ENCODE peak calls at places on chromosome 17, in six cellular contexts. M, B, G, I, U and P are unnamed samples.

GRCh38 chr17:70610161-70610560 is 440.8 kb downstream of the KCNJ2 start:
- DNase-seq in M (no peak), B (no peak), G (no peak), I (no peak), U (no peak), P (no peak)

GRCh38 chr17:7176107-7176851 is 2.9 kb downstream of the ASGR1 start:
- DNase-seq in M (no peak), B (no peak), G (no peak), I (no peak), U (no peak), P (no peak)

GRCh38 chr17:31859487-31860008 is 504 bp upstream of the COPRS start:
- DNase-seq in M (no peak), B (no peak), G (no peak), I (no peak), U (no peak), P (no peak)

GRCh38 chr17:7883781-7884386 is 4.7 kb upstream of the CHD3 start:
- DNase-seq in M (peak), B (no peak), G (no peak), I (no peak), U (no peak), P (peak)

GRCh38 chr17:33948299-33948698 is 306.8 kb upstream of the CCL2 start:
- DNase-seq in M (no peak), B (no peak), G (no peak), I (no peak), U (no peak), P (no peak)

GRCh38 chr17:56913000-56913866 is 616 bp downstream of the TRIM25 start:
- DNase-seq in M (no peak), B (peak), G (no peak), I (no peak), U (no peak), P (peak)

GRCh38 chr17:37212184-37212583 is 163.6 kb upstream of the C17orf78 start:
- DNase-seq in M (no peak), B (no peak), G (no peak), I (no peak), U (no peak), P (peak)

GRCh38 chr17:21288581-21289017 is 4.1 kb downstream of the MAP2K3 start:
- DNase-seq in M (no peak), B (no peak), G (no peak), I (no peak), U (no peak), P (no peak)

GRCh38 chr17:66900126-66901010 is 64.1 kb upstream of the CACNG4 start:
- DNase-seq in M (no peak), B (no peak), G (no peak), I (no peak), U (no peak), P (peak)

GRCh38 chr17:41486809-41487530 is 2.7 kb downstream of the KRT36 start:
- DNase-seq in M (no peak), B (peak), G (no peak), I (no peak), U (peak), P (peak)

GRCh38 chr17:80793851-80794267 is 197.8 kb upstream of the CHMP6 start:
- DNase-seq in M (no peak), B (no peak), G (no peak), I (no peak), U (no peak), P (peak)

GRCh38 chr17:12622726-12623125 is 43.0 kb upstream of the MYOCD start:
- DNase-seq in M (no peak), B (no peak), G (peak), I (no peak), U (no peak), P (no peak)

GRCh38 chr17:42519546-42520444 is 16.2 kb upstream of the NAGLU start:
- DNase-seq in M (no peak), B (peak), G (peak), I (peak), U (no peak), P (peak)

GRCh38 chr17:35766903-35767510 is 6.3 kb downstream of the C17orf50 start:
- DNase-seq in M (no peak), B (no peak), G (no peak), I (no peak), U (no peak), P (peak)

GRCh38 chr17:83183951-83184506 is 104.6 kb downstream of the METRNL start:
- DNase-seq in M (no peak), B (no peak), G (no peak), I (no peak), U (no peak), P (peak)

GRCh38 chr17:34892864-34893263 is 68.4 kb downstream of the CCT6B start:
- DNase-seq in M (no peak), B (no peak), G (no peak), I (no peak), U (no peak), P (no peak)

GRCh38 chr17:57570740-57571344 is 174.3 kb downstream of the CCDC182 start:
- DNase-seq in M (no peak), B (no peak), G (no peak), I (no peak), U (no peak), P (no peak)

GRCh38 chr17:50476545-50477315 is 1.9 kb upstream of the RSAD1 start:
- DNase-seq in M (no peak), B (no peak), G (no peak), I (no peak), U (no peak), P (no peak)

GRCh38 chr17:76353004-76353598 is 615 bp downstream of the PRPSAP1 start:
- DNase-seq in M (no peak), B (no peak), G (peak), I (no peak), U (no peak), P (peak)